ENCODE peak calls at places on chromosomes 12 and 14, in six cellular contexts. One of them, this sample, is unnamed. For H3K9me3, the result is how much of the 10 kb centered on the place peaks cover.

GRCh38 chr12:114668151-114668891 is 15.7 kb downstream of the TBX3 start:
- DNase-seq in small intestine: peak
- DNase-seq in left lung: peak
- DNase-seq in H9: peak
- DNase-seq in A549: peak
- DNase-seq in hepatocyte: peak
- DNase-seq in this sample: peak

GRCh38 chr14:21680072-21680471 is 6.5 kb upstream of the OR4E1 start:
- DNase-seq in A549: no peak
- DNase-seq in small intestine: no peak
- DNase-seq in hepatocyte: no peak
- DNase-seq in H9: no peak
- DNase-seq in left lung: no peak
- DNase-seq in this sample: no peak

GRCh38 chr14:24051162-24051788 is 534 bp upstream of the CARMIL3 start:
- DNase-seq in A549: no peak
- DNase-seq in left lung: peak
- DNase-seq in hepatocyte: no peak
- DNase-seq in small intestine: no peak
- DNase-seq in H9: peak
- DNase-seq in this sample: no peak

GRCh38 chr14:55071870-55072640 is 20.6 kb downstream of the MAPK1IP1L start:
- DNase-seq in small intestine: no peak
- DNase-seq in H9: no peak
- DNase-seq in left lung: no peak
- DNase-seq in A549: peak
- DNase-seq in hepatocyte: peak
- DNase-seq in this sample: no peak

GRCh38 chr12:66899567-66899966 is 220.7 kb upstream of the GRIP1 start:
- DNase-seq in H9: no peak
- DNase-seq in A549: no peak
- DNase-seq in small intestine: no peak
- DNase-seq in left lung: no peak
- DNase-seq in hepatocyte: no peak
- DNase-seq in this sample: no peak

GRCh38 chr14:98724734-98725133 is 547.3 kb downstream of the BCL11B start:
- DNase-seq in hepatocyte: no peak
- DNase-seq in small intestine: no peak
- DNase-seq in left lung: no peak
- DNase-seq in H9: no peak
- DNase-seq in A549: no peak
- DNase-seq in this sample: no peak

GRCh38 chr12:122659579-122659978 is 43.6 kb downstream of the HCAR2 start:
- DNase-seq in small intestine: no peak
- DNase-seq in A549: no peak
- DNase-seq in hepatocyte: no peak
- DNase-seq in H9: no peak
- DNase-seq in left lung: no peak
- DNase-seq in this sample: no peak

GRCh38 chr12:52517888-52518287 is 2.3 kb downstream of the KRT5 start:
- DNase-seq in A549: no peak
- DNase-seq in H9: no peak
- DNase-seq in hepatocyte: no peak
- DNase-seq in left lung: no peak
- DNase-seq in small intestine: no peak
- DNase-seq in this sample: no peak

GRCh38 chr12:109666068-109666467 is 47.6 kb upstream of the FAM222A start:
- DNase-seq in A549: no peak
- DNase-seq in small intestine: no peak
- DNase-seq in H9: no peak
- DNase-seq in left lung: no peak
- DNase-seq in hepatocyte: no peak
- DNase-seq in this sample: no peak

GRCh38 chr12:50251619-50252300 is 31.6 kb downstream of the LIMA1 start:
- DNase-seq in H9: no peak
- DNase-seq in small intestine: no peak
- DNase-seq in A549: no peak
- DNase-seq in hepatocyte: no peak
- DNase-seq in left lung: no peak
- DNase-seq in this sample: no peak

GRCh38 chr14:99260652-99261551 is 11.1 kb downstream of the BCL11B start:
- DNase-seq in left lung: no peak
- DNase-seq in H9: no peak
- DNase-seq in hepatocyte: no peak
- DNase-seq in small intestine: peak
- DNase-seq in A549: no peak
- DNase-seq in this sample: no peak

GRCh38 chr12:103956515-103957027 is 9.1 kb upstream of the TDG start:
- DNase-seq in hepatocyte: no peak
- DNase-seq in A549: no peak
- DNase-seq in left lung: no peak
- DNase-seq in small intestine: no peak
- DNase-seq in H9: no peak
- DNase-seq in this sample: no peak

GRCh38 chr14:25042362-25043299 is 7.3 kb downstream of the STXBP6 start:
- DNase-seq in hepatocyte: peak
- DNase-seq in left lung: no peak
- DNase-seq in A549: peak
- DNase-seq in small intestine: peak
- DNase-seq in H9: no peak
- DNase-seq in this sample: no peak

GRCh38 chr12:104288635-104289258 is 14.8 kb upstream of the EID3 start:
- DNase-seq in A549: peak
- DNase-seq in H9: peak
- DNase-seq in hepatocyte: peak
- DNase-seq in left lung: peak
- DNase-seq in small intestine: peak
- DNase-seq in this sample: peak

GRCh38 chr12:76866726-76867125 is 12.1 kb downstream of the CSRP2 start:
- DNase-seq in left lung: no peak
- DNase-seq in small intestine: no peak
- DNase-seq in hepatocyte: peak
- DNase-seq in H9: no peak
- DNase-seq in A549: no peak
- DNase-seq in this sample: no peak

GRCh38 chr14:51035611-51036192 is 59.2 kb downstream of the TRIM9 start:
- DNase-seq in small intestine: no peak
- DNase-seq in H9: no peak
- DNase-seq in left lung: no peak
- DNase-seq in A549: peak
- DNase-seq in hepatocyte: peak
- DNase-seq in this sample: no peak

GRCh38 chr14:75523771-75524171 is 1.5 kb downstream of the BATF start:
- DNase-seq in left lung: no peak
- DNase-seq in hepatocyte: no peak
- DNase-seq in H9: no peak
- DNase-seq in small intestine: no peak
- DNase-seq in A549: no peak
- DNase-seq in this sample: no peak

GRCh38 chr12:40010899-40011774 is 94.7 kb downstream of the SLC2A13 start:
- DNase-seq in A549: peak
- DNase-seq in small intestine: peak
- DNase-seq in left lung: no peak
- DNase-seq in H9: peak
- DNase-seq in hepatocyte: peak
- DNase-seq in this sample: no peak

GRCh38 chr12:123655420-123655819 is 15.5 kb upstream of the TCTN2 start:
- DNase-seq in A549: no peak
- DNase-seq in H9: no peak
- DNase-seq in left lung: no peak
- DNase-seq in small intestine: no peak
- DNase-seq in hepatocyte: no peak
- DNase-seq in this sample: no peak

GRCh38 chr14:58626441-58626840 is 11.3 kb upstream of the DACT1 start:
- DNase-seq in A549: no peak
- DNase-seq in small intestine: no peak
- DNase-seq in hepatocyte: no peak
- DNase-seq in left lung: no peak
- DNase-seq in H9: no peak
- DNase-seq in this sample: no peak

GRCh38 chr12:89552376-89552775 is 26.5 kb upstream of the POC1B start:
- DNase-seq in hepatocyte: no peak
- DNase-seq in small intestine: no peak
- DNase-seq in A549: no peak
- DNase-seq in H9: no peak
- DNase-seq in left lung: no peak
- DNase-seq in this sample: no peak

GRCh38 chr12:61750604-61751003 is 509.6 kb upstream of the USP15 start:
- DNase-seq in A549: no peak
- DNase-seq in left lung: no peak
- DNase-seq in hepatocyte: no peak
- DNase-seq in small intestine: no peak
- DNase-seq in H9: no peak
- DNase-seq in this sample: no peak

GRCh38 chr12:110253176-110253575 is 27.9 kb upstream of the ATP2A2 start:
- DNase-seq in H9: peak
- DNase-seq in A549: no peak
- DNase-seq in left lung: no peak
- DNase-seq in small intestine: peak
- DNase-seq in hepatocyte: no peak
- DNase-seq in this sample: no peak

DNA sequence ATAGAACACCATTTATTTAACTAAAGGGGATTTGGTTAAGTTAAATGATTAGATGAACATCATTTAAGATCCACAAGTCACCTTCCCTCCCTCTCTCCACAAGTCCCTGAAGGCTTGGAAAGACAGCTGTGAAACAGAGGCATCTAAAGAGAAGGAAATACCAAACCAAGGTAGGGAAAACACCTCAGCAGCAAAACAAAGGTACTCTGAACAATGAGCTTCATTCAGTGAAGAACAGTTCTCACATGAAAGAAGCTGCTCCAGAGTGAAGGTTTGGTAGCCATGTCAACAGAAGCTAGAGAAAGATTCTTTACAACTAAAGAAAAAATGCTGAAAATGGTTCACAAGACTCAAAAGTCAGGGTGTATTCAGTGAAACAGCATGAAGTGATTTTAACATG is 69.4 kb downstream of the FGD6 start:
- DNase-seq in H9: no peak
- DNase-seq in A549: no peak
- DNase-seq in small intestine: no peak
- DNase-seq in hepatocyte: no peak
- DNase-seq in left lung: no peak
- DNase-seq in this sample: no peak
- H3K9me3 ChIP-seq in H9: under half
- H3K9me3 ChIP-seq in A549: under half
- H3K9me3 ChIP-seq in small intestine: under half
- H3K9me3 ChIP-seq in hepatocyte: under half
- H3K9me3 ChIP-seq in left lung: under half
- H3K9me3 ChIP-seq in this sample: under half

GRCh38 chr14:93926873-93927571 is at the start of gene FAM181A:
- DNase-seq in left lung: no peak
- DNase-seq in small intestine: no peak
- DNase-seq in A549: no peak
- DNase-seq in hepatocyte: no peak
- DNase-seq in H9: no peak
- DNase-seq in this sample: no peak

GRCh38 chr14:93923586-93923985 is 3.6 kb upstream of the FAM181A start:
- DNase-seq in H9: no peak
- DNase-seq in left lung: no peak
- DNase-seq in A549: no peak
- DNase-seq in hepatocyte: no peak
- DNase-seq in small intestine: no peak
- DNase-seq in this sample: no peak

GRCh38 chr14:93926209-93926872 is 803 bp upstream of the FAM181A start:
- DNase-seq in A549: no peak
- DNase-seq in hepatocyte: no peak
- DNase-seq in left lung: no peak
- DNase-seq in H9: no peak
- DNase-seq in small intestine: no peak
- DNase-seq in this sample: no peak

GRCh38 chr14:93924592-93925355 is 2.4 kb upstream of the FAM181A start:
- DNase-seq in left lung: no peak
- DNase-seq in hepatocyte: no peak
- DNase-seq in H9: no peak
- DNase-seq in small intestine: no peak
- DNase-seq in A549: no peak
- DNase-seq in this sample: no peak

DNA sequence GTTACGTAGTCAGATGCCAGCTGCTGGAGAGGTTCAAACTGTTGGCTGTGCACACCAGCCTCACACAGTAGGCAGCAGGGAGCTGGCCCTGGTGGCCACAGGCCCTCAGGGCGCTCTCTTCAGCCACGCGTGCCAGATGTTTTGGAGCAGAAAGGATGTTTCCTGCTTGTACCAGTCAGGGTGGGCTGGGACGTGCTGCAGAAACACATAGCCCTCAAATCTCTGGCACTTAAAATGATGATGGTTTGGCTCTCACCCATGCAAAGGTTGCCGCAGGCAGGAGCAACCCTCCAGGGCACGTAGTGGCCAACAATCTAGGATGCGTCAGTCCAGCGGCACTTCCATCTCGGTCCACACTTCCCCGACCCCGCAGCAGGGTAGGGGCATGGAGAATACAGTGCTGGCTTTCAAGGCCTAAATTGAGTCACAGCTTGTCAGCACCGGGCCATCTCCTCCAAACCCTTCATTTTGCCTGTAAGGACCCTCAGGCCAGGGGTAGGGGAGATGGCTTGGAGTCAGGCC is 1.7 kb upstream of the FAM181A start:
- DNase-seq in small intestine: no peak
- DNase-seq in hepatocyte: no peak
- DNase-seq in H9: no peak
- DNase-seq in A549: no peak
- DNase-seq in left lung: no peak
- DNase-seq in this sample: no peak
- H3K9me3 ChIP-seq in small intestine: under half
- H3K9me3 ChIP-seq in hepatocyte: under half
- H3K9me3 ChIP-seq in H9: under half
- H3K9me3 ChIP-seq in A549: under half
- H3K9me3 ChIP-seq in left lung: under half
- H3K9me3 ChIP-seq in this sample: under half

GRCh38 chr14:19918553-19919264 is 1.7 kb upstream of the OR4K5 start:
- DNase-seq in left lung: no peak
- DNase-seq in H9: no peak
- DNase-seq in hepatocyte: no peak
- DNase-seq in A549: no peak
- DNase-seq in small intestine: no peak
- DNase-seq in this sample: no peak
- H3K9me3 ChIP-seq in left lung: under half
- H3K9me3 ChIP-seq in H9: half or more
- H3K9me3 ChIP-seq in hepatocyte: under half
- H3K9me3 ChIP-seq in A549: under half
- H3K9me3 ChIP-seq in small intestine: under half
- H3K9me3 ChIP-seq in this sample: under half

GRCh38 chr14:41488401-41488800 is 118.3 kb upstream of the LRFN5 start:
- DNase-seq in H9: no peak
- DNase-seq in A549: no peak
- DNase-seq in small intestine: no peak
- DNase-seq in hepatocyte: no peak
- DNase-seq in left lung: no peak
- DNase-seq in this sample: no peak

DNA sequence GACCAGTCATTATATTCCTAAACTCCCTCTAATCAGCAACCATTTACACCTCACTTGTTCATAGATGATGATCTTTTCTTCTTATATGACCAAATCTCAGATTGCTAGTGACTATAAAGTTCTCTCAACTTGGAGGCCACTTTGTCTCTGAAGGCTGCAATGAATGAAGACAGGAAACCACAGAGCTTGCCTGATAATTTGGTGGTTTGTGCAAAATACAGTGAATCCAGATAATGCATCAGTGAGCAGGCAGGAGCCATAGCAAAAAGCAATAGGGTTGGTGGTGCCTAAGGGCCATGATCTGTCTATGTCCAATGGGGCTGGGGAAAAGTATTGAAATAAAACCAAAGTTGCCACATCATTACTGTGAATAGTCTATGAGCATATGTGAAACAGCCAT is 123.8 kb upstream of the LRFN5 start:
- DNase-seq in left lung: no peak
- DNase-seq in H9: no peak
- DNase-seq in hepatocyte: no peak
- DNase-seq in A549: no peak
- DNase-seq in small intestine: no peak
- DNase-seq in this sample: no peak
- H3K9me3 ChIP-seq in left lung: under half
- H3K9me3 ChIP-seq in H9: under half
- H3K9me3 ChIP-seq in hepatocyte: under half
- H3K9me3 ChIP-seq in A549: under half
- H3K9me3 ChIP-seq in small intestine: under half
- H3K9me3 ChIP-seq in this sample: under half